ENCODE peak calls at places on chromosome X, in seven cellular contexts. G, E, H, Q, P, X and T are unnamed samples.
A peak's percentile ranks its signal among the peaks of the same experiment; 100 is the strongest.

GRCh38 chrX:100341111-100341510 is 69.0 kb downstream of the PCDH19 start:
- DNase-seq in G (no peak), E (no peak), H (no peak), Q (no peak), P (no peak), X (no peak), T (no peak)

GRCh38 chrX:123336666-123337065 is 152.6 kb downstream of the GRIA3 start:
- DNase-seq in G (no peak), E (no peak), H (no peak), Q (no peak), P (no peak), X (no peak), T (no peak)

GRCh38 chrX:66110112-66110511 is 53.9 kb upstream of the HEPH start:
- DNase-seq in G (no peak), E (no peak), H (peak; percentile 15), Q (peak; percentile 8), P (no peak), X (no peak), T (no peak)

GRCh38 chrX:18949902-18950301 is 34.0 kb downstream of the PHKA2 start:
- DNase-seq in G (no peak), E (no peak), H (no peak), Q (no peak), P (no peak), X (no peak), T (no peak)

GRCh38 chrX:69046996-69047490 is 118.2 kb downstream of the PJA1 start:
- DNase-seq in G (no peak), E (no peak), H (no peak), Q (no peak), P (no peak), X (no peak), T (no peak)

GRCh38 chrX:113001836-113002235 is 161.2 kb upstream of the AMOT start:
- DNase-seq in G (no peak), E (no peak), H (no peak), Q (no peak), P (no peak), X (no peak), T (no peak)

GRCh38 chrX:20461576-20461975 is 194.9 kb upstream of the RPS6KA3 start:
- DNase-seq in G (no peak), E (no peak), H (no peak), Q (no peak), P (no peak), X (no peak), T (no peak)

GRCh38 chrX:71282514-71283408 is 674 bp upstream of the NONO start:
- DNase-seq in G (no peak), E (no peak), H (no peak), Q (no peak), P (no peak), X (no peak), T (no peak)

GRCh38 chrX:1749499-1749898 is 134.6 kb downstream of the ASMT start:
- DNase-seq in G (no peak), E (no peak), H (no peak), Q (no peak), P (no peak), X (no peak), T (no peak)

GRCh38 chrX:67720344-67720743 is 176.5 kb downstream of the AR start:
- DNase-seq in G (no peak), E (no peak), H (no peak), Q (no peak), P (no peak), X (no peak), T (no peak)

GRCh38 chrX:122046815-122047214 is 999.4 kb downstream of the GLUD2 start:
- DNase-seq in G (no peak), E (no peak), H (no peak), Q (no peak), P (no peak), X (no peak), T (no peak)

GRCh38 chrX:38961936-38962335 is 160.7 kb downstream of the MID1IP1 start:
- DNase-seq in G (no peak), E (no peak), H (no peak), Q (no peak), P (no peak), X (no peak), T (no peak)

GRCh38 chrX:22097295-22097694 is 65.2 kb downstream of the PHEX start:
- DNase-seq in G (no peak), E (no peak), H (no peak), Q (no peak), P (no peak), X (no peak), T (no peak)

GRCh38 chrX:154799554-154800348 is 5.5 kb downstream of the MPP1 start:
- DNase-seq in G (no peak), E (no peak), H (no peak), Q (peak; percentile 33), P (no peak), X (no peak), T (no peak)

GRCh38 chrX:136431625-136432024 is 56.1 kb upstream of the BRS3 start:
- DNase-seq in G (no peak), E (no peak), H (no peak), Q (no peak), P (no peak), X (no peak), T (no peak)

GRCh38 chrX:45743081-45743533 is 542.4 kb upstream of the DIPK2B start:
- DNase-seq in G (no peak), E (no peak), H (no peak), Q (no peak), P (no peak), X (no peak), T (no peak)

GRCh38 chrX:368811-369562 is 17.7 kb downstream of the PPP2R3B start:
- DNase-seq in G (peak; percentile 80), E (no peak), H (peak; percentile 51), Q (no peak), P (no peak), X (no peak), T (no peak)

GRCh38 chrX:65677954-65678469 is 10.6 kb downstream of the MSN start:
- DNase-seq in G (no peak), E (no peak), H (peak; percentile 53), Q (no peak), P (peak; percentile 40), X (no peak), T (peak; percentile 76)

GRCh38 chrX:19225906-19226305 is 103.6 kb upstream of the ADGRG2 start:
- DNase-seq in G (no peak), E (no peak), H (no peak), Q (no peak), P (no peak), X (no peak), T (no peak)

GRCh38 chrX:3548743-3549441 is 164.6 kb downstream of the PRKX start:
- DNase-seq in G (no peak), E (no peak), H (peak; percentile 24), Q (no peak), P (no peak), X (no peak), T (peak; percentile 12)

GRCh38 chrX:7068939-7069367 is 78.6 kb upstream of the STS start:
- DNase-seq in G (no peak), E (no peak), H (no peak), Q (no peak), P (no peak), X (no peak), T (no peak)

GRCh38 chrX:41684940-41685339 is 3.8 kb upstream of the GPR34 start:
- DNase-seq in G (no peak), E (no peak), H (no peak), Q (no peak), P (no peak), X (no peak), T (no peak)

GRCh38 chrX:41684138-41684537 is 4.6 kb upstream of the GPR34 start:
- DNase-seq in G (no peak), E (no peak), H (no peak), Q (no peak), P (no peak), X (no peak), T (no peak)

GRCh38 chrX:41688835-41689234 is at the start of gene GPR34:
- DNase-seq in G (no peak), E (no peak), H (no peak), Q (no peak), P (no peak), X (no peak), T (no peak)

GRCh38 chrX:41688154-41688553 is 619 bp upstream of the GPR34 start:
- DNase-seq in G (no peak), E (no peak), H (no peak), Q (no peak), P (no peak), X (no peak), T (no peak)

GRCh38 chrX:41686788-41687187 is 2.0 kb upstream of the GPR34 start:
- DNase-seq in G (no peak), E (no peak), H (no peak), Q (no peak), P (no peak), X (no peak), T (no peak)
- H3K4me1 ChIP-seq in G (no peaks in the 10 kb centered on the region), E (no peaks in the 10 kb centered on the region), H (no peaks in the 10 kb centered on the region), Q (no peaks in the 10 kb centered on the region), P (no peaks in the 10 kb centered on the region), X (peaks cover 9% of the 10 kb centered on the region), T (no peaks in the 10 kb centered on the region)

GRCh38 chrX:119455264-119455663 is 13.0 kb upstream of the SLC25A5 start:
- DNase-seq in G (no peak), E (no peak), H (no peak), Q (no peak), P (no peak), X (no peak), T (no peak)
- TF ChIP-seq CTCF in G (no peak), E (no peak), H (no peak), Q (no peak), P (no peak), X (no peak), T (no peak)

DNA sequence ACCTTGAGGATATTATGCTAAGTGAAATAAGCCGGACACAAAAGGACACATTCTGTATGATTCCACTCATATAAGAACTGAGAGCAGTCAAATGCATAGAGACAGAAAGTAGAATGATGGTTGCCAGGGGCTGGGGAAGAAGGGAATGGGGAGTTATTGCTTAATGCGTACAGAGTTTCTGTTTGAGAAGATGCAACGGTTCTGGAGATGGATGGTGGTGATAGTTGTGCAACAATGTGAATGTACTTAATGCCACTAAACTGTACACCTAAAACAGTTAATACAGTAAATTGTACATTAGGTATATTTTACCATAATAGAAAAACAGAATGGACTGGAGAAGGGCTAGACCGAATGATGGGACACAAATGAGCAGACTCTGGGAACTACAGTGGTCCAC is 15.8 kb downstream of the MAOB start:
- DNase-seq in G (no peak), E (no peak), H (no peak), Q (no peak), P (no peak), X (no peak), T (no peak)
- H3K27ac ChIP-seq in G (peak overlapping the region; percentile 42), E (no peak overlapping the region), H (no peak overlapping the region), Q (no peak overlapping the region), P (no peak overlapping the region), X (no peak overlapping the region), T (no peak overlapping the region)

GRCh38 chrX:40172980-40173661 is 75.4 kb upstream of the BCOR start:
- DNase-seq in G (no peak), E (no peak), H (no peak), Q (no peak), P (no peak), X (no peak), T (no peak)
- H3K4me1 ChIP-seq in G (peaks cover 17% of the 10 kb centered on the region), E (peaks cover 46% of the 10 kb centered on the region), H (no peaks in the 10 kb centered on the region), Q (peaks cover 25% of the 10 kb centered on the region), P (no peaks in the 10 kb centered on the region), X (peaks cover 49% of the 10 kb centered on the region), T (peaks cover 44% of the 10 kb centered on the region)

DNA sequence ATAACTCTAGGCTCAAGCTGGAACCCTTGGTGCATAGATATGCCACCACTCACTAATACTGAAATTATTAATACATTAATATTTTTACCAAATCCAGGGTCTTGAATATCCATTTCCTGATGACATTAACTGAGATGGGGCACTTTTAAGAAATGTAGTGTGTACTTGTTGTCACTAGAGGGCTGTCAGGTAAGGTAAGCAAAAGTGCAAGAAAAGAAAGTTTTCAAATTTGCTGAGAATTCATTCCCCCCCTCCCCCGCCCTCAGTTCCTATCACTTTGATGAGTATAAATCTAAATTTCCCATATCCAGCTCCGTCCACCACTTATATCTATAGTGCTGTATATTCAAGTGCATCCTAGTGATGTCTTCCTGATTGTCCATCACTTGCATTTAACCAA is 20.5 kb upstream of the WDR44 start:
- DNase-seq in G (no peak), E (no peak), H (no peak), Q (no peak), P (no peak), X (no peak), T (no peak)
- TF ChIP-seq CTCF in G (no peak), E (no peak), H (peak; percentile 15), Q (no peak), P (no peak), X (no peak), T (no peak)